ENCODE peak calls at places on chromosomes 12 and 14, in nine cellular contexts. V is cardiac fibroblast, D is dorsolateral prefrontal cortex, M is AG08396, S is lung microvascular endothelial cell, Q is pancreas, I is left cardiac atrium, L is OCI-LY7, Y is fibroblast of mammary gland. T is an unnamed sample.

GRCh38 chr12:76422878-76423438 is 74.7 kb upstream of the BBS10 start:
- DNase-seq in V (peak; percentile 48), D (no peak), M (peak; percentile 3), S (peak; percentile 52), Q (no peak), I (no peak), L (no peak), Y (peak; percentile 39), T (no peak)

GRCh38 chr12:130281157-130281799 is 56.4 kb upstream of the PIWIL1 start:
- DNase-seq in V (no peak), D (no peak), M (no peak), S (no peak), Q (no peak), I (peak; percentile 27), L (no peak), Y (no peak), T (no peak)

GRCh38 chr14:51095854-51096823 is 1.2 kb upstream of the TRIM9 start:
- DNase-seq in V (peak; percentile 42), D (peak; percentile 94), M (peak; percentile 45), S (peak; percentile 2), Q (peak; percentile 5), I (peak; percentile 36), L (no peak), Y (peak; percentile 83), T (peak; percentile 87)

GRCh38 chr14:89000007-89000942 is 175.8 kb downstream of the TTC8 start:
- DNase-seq in V (peak; percentile 96), D (no peak), M (peak; percentile 83), S (peak; percentile 91), Q (peak; percentile 9), I (peak; percentile 59), L (no peak), Y (peak; percentile 98), T (no peak)

GRCh38 chr14:97366400-97366799 is 569.2 kb downstream of the VRK1 start:
- DNase-seq in V (no peak), D (no peak), M (no peak), S (no peak), Q (no peak), I (no peak), L (no peak), Y (no peak), T (no peak)

GRCh38 chr12:68794653-68795253 is 13.2 kb upstream of the MDM2 start:
- DNase-seq in V (no peak), D (no peak), M (no peak), S (peak; percentile 64), Q (no peak), I (no peak), L (no peak), Y (peak; percentile 76), T (no peak)

GRCh38 chr12:58920102-58920955 is at the start of gene LRIG3:
- DNase-seq in V (peak; percentile 91), D (peak; percentile 74), M (peak; percentile 94), S (peak; percentile 96), Q (peak; percentile 86), I (peak; percentile 94), L (no peak), Y (peak; percentile 86), T (peak; percentile 68)

GRCh38 chr14:81246561-81247270 is 26.0 kb upstream of the GTF2A1 start:
- DNase-seq in V (no peak), D (no peak), M (no peak), S (no peak), Q (no peak), I (no peak), L (no peak), Y (no peak), T (no peak)

GRCh38 chr14:99094901-99095300 is 177.1 kb downstream of the BCL11B start:
- DNase-seq in V (no peak), D (no peak), M (no peak), S (no peak), Q (no peak), I (no peak), L (no peak), Y (no peak), T (no peak)

GRCh38 chr12:130240831-130241590 is 78.7 kb downstream of the FZD10 start:
- DNase-seq in V (no peak), D (no peak), M (no peak), S (no peak), Q (no peak), I (no peak), L (no peak), Y (no peak), T (peak; percentile 1)

GRCh38 chr14:63470877-63471565 is 72.2 kb downstream of the PPP2R5E start:
- DNase-seq in V (peak; percentile 65), D (no peak), M (peak; percentile 18), S (peak; percentile 74), Q (no peak), I (no peak), L (no peak), Y (peak; percentile 82), T (no peak)

GRCh38 chr12:28440209-28440608 is 250.0 kb downstream of the CCDC91 start:
- DNase-seq in V (no peak), D (no peak), M (no peak), S (no peak), Q (no peak), I (no peak), L (no peak), Y (no peak), T (no peak)

GRCh38 chr12:105882404-105882803 is 256.4 kb downstream of the NUAK1 start:
- DNase-seq in V (peak; percentile 54), D (peak; percentile 25), M (no peak), S (no peak), Q (no peak), I (no peak), L (no peak), Y (peak; percentile 18), T (no peak)

GRCh38 chr12:57418255-57418654 is 12.6 kb downstream of the R3HDM2 start:
- DNase-seq in V (no peak), D (no peak), M (no peak), S (no peak), Q (no peak), I (no peak), L (no peak), Y (no peak), T (no peak)

GRCh38 chr12:93689076-93689834 is 12.1 kb downstream of the CRADD start:
- DNase-seq in V (no peak), D (no peak), M (no peak), S (no peak), Q (no peak), I (no peak), L (no peak), Y (no peak), T (no peak)

GRCh38 chr14:51277753-51278415 is 37.8 kb downstream of the TMX1 start:
- DNase-seq in V (peak; percentile 9), D (no peak), M (no peak), S (no peak), Q (no peak), I (no peak), L (no peak), Y (peak; percentile 62), T (no peak)